ENCODE peak calls at places on chromosomes 16 and 17, in nine cellular contexts. A, S, R, K, N, D, G, L and H are unnamed samples.

GRCh38 chr17:18933102-18934058 is 18.6 kb upstream of the SLC5A10 start:
- DNase-seq in K (no peak), R (no peak), N (no peak), A (no peak), D (no peak), L (no peak), G (no peak), S (no peak), H (no peak)

GRCh38 chr16:80837421-80838263 is 33.2 kb upstream of the CDYL2 start:
- DNase-seq in K (no peak), D (no peak), N (no peak), A (no peak), L (no peak), G (peak), R (no peak), S (no peak), H (no peak)

GRCh38 chr16:483351-484075 is 44.0 kb upstream of the CAPN15 start:
- DNase-seq in A (no peak), G (no peak), S (no peak), R (no peak), D (peak), L (no peak), N (no peak), K (peak), H (no peak)

GRCh38 chr16:35751191-35751941 is 2292.0 kb downstream of the TP53TG3F start:
- DNase-seq in L (peak), D (no peak), G (no peak), R (no peak), N (no peak), K (no peak), A (no peak), S (no peak), H (no peak)

GRCh38 chr17:66547170-66547865 is 244.9 kb downstream of the PRKCA start:
- DNase-seq in N (no peak), A (no peak), G (peak), D (no peak), K (no peak), L (no peak), R (no peak), S (peak), H (no peak)

GRCh38 chr17:47257651-47258339 is 4.2 kb downstream of the ITGB3 start:
- DNase-seq in A (peak), S (peak), N (peak), R (no peak), K (no peak), D (peak), L (no peak), G (peak), H (no peak)

GRCh38 chr17:1005361-1005946 is 8.5 kb downstream of the TIMM22 start:
- DNase-seq in D (peak), L (no peak), G (no peak), A (no peak), N (peak), S (peak), R (peak), K (no peak), H (peak)

GRCh38 chr17:49890077-49890821 is 42.4 kb upstream of the TAC4 start:
- DNase-seq in S (no peak), R (no peak), G (no peak), A (no peak), K (peak), D (no peak), N (no peak), L (no peak), H (no peak)

GRCh38 chr17:40425741-40426140 is 8.0 kb upstream of the TOP2A start:
- DNase-seq in G (no peak), D (no peak), S (no peak), K (no peak), L (no peak), N (no peak), R (no peak), A (no peak), H (no peak)

GRCh38 chr17:75920045-75920560 is 15.4 kb upstream of the MRPL38 start:
- DNase-seq in G (no peak), L (no peak), K (no peak), R (no peak), N (no peak), D (no peak), S (no peak), A (no peak), H (no peak)

GRCh38 chr16:53809088-53809951 is 105.4 kb downstream of the FTO start:
- DNase-seq in S (peak), K (no peak), N (no peak), R (peak), A (peak), L (no peak), G (peak), D (peak), H (no peak)

GRCh38 chr16:86498155-86498651 is 12.1 kb upstream of the FOXF1 start:
- DNase-seq in S (no peak), R (no peak), G (no peak), K (no peak), N (no peak), D (no peak), A (no peak), L (no peak), H (no peak)

GRCh38 chr16:86497551-86498021 is 12.7 kb upstream of the FOXF1 start:
- DNase-seq in G (no peak), S (no peak), R (no peak), L (no peak), N (no peak), K (peak), A (no peak), D (no peak), H (no peak)

GRCh38 chr16:86496929-86497381 is 13.4 kb upstream of the FOXF1 start:
- DNase-seq in A (no peak), L (no peak), N (no peak), S (no peak), G (no peak), R (no peak), K (peak), D (no peak), H (no peak)

GRCh38 chr16:86499889-86500707 is 10.2 kb upstream of the FOXF1 start:
- DNase-seq in N (no peak), L (no peak), A (no peak), K (peak), R (no peak), D (no peak), G (no peak), S (no peak), H (no peak)

DNA sequence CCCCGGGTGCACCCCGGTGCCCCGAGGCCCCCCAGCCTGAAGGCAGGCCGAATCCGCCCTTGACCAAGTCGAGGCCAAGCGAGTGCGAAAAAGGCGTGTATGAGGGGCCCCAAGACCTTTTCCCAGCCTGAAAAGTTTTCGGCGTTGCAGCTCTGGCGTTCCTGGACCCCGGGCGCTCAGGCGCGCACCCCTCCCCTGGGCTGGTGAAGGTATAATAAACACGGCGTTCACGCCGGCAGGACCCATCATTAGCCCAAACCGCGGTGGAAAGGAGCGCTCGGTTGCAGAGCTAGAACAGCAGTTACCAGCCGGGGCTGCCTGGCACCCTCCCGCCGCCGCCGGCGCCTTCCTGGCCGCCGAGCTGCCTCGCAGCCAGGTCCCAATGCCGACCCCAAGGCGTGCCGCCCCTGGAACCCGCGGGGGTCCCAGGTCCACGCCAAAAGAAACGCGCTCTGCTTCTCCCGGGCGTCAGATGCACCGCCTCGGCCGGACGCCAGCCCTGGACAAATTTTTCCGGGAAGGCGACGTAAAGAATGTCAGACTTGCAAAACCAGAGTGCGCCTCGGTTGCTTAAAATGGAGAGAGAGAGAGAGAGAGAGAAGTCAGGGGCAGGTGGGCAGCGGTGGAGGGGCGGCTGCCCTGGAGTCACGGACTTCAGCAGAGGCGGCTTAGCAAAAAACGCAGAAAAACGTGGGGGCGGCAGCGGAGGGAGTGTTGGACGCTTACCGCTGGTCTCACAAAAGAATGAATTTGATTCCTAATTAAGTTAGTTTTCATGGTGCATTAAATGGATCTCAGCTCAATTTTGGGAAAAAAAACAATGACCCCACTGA is 11.4 kb upstream of the FOXF1 start:
- DNase-seq in K (no peak), L (no peak), A (no peak), D (no peak), R (no peak), N (no peak), G (no peak), S (no peak), H (no peak)
- TF ChIP-seq EZH2 in K (peak), L (peak), A (peak), D (no peak), R (peak), N (peak), G (no peak), S (peak), H (no peak)

GRCh38 chr16:1950047-1950446 is 4.4 kb downstream of the RPL3L start:
- DNase-seq in N (no peak), K (no peak), D (no peak), L (peak), S (peak), A (peak), R (no peak), G (no peak), H (peak)

GRCh38 chr16:1953734-1954133 is 755 bp downstream of the RPL3L start:
- DNase-seq in A (no peak), N (no peak), G (no peak), D (no peak), S (no peak), K (no peak), R (no peak), L (no peak), H (no peak)

GRCh38 chr16:1947369-1947670 is 4.3 kb upstream of the MSRB1 start:
- DNase-seq in K (no peak), G (no peak), S (no peak), R (no peak), N (no peak), D (no peak), L (no peak), A (no peak), H (no peak)

GRCh38 chr16:1949507-1949906 is 5.0 kb downstream of the RPL3L start:
- DNase-seq in K (no peak), S (no peak), N (no peak), G (no peak), L (peak), R (no peak), D (no peak), A (no peak), H (no peak)

DNA sequence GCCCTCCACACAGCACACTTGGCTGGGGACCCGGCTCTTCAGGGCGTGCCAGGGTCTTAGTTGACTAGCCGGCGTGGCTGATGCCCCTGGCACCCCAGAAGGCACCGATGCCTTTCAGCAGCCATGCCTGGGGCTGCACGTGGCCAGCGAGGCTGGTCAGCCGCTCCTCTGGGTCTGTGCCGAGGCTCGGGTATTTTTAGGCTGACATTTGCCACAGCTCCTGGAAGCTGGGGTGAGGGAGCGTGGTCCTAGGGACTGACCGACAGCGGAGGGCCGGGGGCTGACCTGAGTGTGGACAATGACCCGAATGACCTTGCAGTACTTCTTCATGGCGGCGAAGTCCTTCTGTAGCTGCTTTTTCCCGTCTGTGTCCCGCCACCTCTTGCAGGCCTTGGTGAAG is 3.9 kb downstream of the RPL3L start:
- DNase-seq in K (no peak), L (no peak), S (no peak), R (no peak), D (no peak), G (no peak), N (no peak), A (no peak), H (no peak)
- TF ChIP-seq EZH2 in K (no peak), L (no peak), S (no peak), R (no peak), D (no peak), G (no peak), N (no peak), A (no peak), H (no peak)

DNA sequence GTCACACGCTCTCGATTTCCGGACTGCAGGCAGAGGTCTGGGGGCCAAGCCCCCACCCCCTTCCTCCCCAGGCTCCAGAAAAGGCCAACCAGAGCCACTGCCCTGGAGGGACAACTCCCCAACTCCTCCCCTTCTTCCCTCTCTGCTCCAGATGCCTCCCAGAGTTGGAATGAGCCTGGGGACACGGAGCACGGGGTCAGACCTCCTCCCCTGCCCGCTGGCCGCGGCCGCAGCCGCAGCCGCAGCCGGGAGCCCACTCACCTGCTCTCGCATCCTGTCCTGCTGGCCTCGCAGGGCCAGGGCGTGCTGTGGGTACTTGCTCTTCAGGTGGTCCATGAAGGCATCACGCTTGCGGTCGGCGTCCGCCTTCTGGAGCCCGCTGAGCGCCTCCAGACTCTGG is 27.5 kb downstream of the SRCIN1 start:
- DNase-seq in K (peak), A (no peak), S (no peak), R (no peak), D (no peak), N (no peak), G (no peak), L (no peak), H (no peak)
- TF ChIP-seq EZH2 in K (peak), A (no peak), S (no peak), R (no peak), D (peak), N (peak), G (no peak), L (peak), H (no peak)

DNA sequence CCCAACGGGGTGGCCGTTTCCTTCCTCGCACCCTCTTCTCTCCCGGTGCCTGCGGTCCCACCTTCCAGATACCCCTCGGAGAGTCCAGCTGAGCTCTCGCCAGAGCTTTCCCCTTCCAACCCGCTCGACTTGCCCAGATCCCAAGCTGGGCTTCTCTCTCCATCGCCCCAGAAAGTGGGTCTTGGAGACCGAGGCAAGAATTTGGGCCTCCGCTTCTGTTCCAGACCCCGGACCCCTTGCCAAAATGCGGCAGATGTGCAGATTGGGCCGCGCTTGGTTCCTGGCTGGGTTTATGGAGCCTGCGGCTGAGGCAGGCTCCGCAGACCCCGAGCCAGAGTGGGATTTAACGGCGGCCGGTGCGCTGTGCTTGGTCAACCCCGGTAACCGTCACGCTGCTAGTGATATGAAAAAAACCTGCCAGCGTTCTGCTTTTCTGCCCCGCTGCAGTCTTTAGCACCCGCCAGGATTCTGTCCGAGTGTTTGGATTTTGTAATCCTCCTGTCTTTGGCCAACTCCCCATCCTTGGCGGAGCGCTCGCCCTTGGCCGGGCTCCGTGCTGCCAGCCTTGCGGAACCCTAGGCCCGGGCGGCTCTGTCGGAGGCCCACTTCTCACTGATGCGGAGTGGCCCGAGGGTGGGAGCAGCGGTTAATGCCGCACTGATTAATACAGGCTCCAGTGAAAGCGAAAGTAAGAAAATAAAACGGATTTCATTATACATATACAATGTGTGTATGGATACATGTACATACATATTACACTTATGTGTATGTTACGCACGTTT is 754 bp upstream of the SLFN11 start:
- DNase-seq in D (peak), S (peak), N (no peak), L (no peak), G (peak), A (peak), R (peak), K (peak), H (no peak)
- TF ChIP-seq EZH2 in D (no peak), S (no peak), N (no peak), L (no peak), G (no peak), A (peak), R (no peak), K (peak), H (peak)

GRCh38 chr17:43758497-43759174 is at the start of gene SOST:
- DNase-seq in A (peak), S (no peak), R (no peak), N (no peak), G (no peak), K (no peak), L (no peak), D (no peak), H (no peak)
- TF ChIP-seq EZH2 in A (no peak), S (no peak), R (no peak), N (no peak), G (no peak), K (no peak), L (no peak), D (no peak), H (no peak)

GRCh38 chr17:71375948-71376347 is 744.9 kb upstream of the SOX9 start:
- DNase-seq in S (no peak), K (no peak), N (no peak), A (no peak), D (no peak), L (no peak), G (no peak), R (no peak), H (no peak)
- TF ChIP-seq EZH2 in S (no peak), K (no peak), N (no peak), A (no peak), D (no peak), L (no peak), G (no peak), R (no peak), H (no peak)

DNA sequence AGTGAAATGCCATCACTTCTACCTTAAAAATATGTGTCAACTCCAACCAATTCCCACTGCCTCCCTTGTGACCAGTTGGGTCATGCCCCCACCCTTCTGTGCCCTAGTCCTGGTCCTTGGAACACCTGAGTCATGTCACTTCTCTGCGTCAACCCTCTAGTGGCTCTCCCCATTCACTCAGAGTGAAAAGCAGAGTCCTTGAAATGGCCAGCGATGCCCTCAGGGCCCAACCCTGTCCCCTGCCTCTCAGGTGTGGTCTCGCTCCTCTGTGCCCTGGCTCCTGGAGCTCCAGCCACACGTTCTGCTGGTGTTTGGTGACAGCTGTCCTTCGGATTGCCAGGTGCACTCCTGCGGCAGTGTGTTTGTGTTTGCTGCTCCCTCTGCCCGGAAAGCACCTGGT is 89.2 kb downstream of the SPECC1 start:
- DNase-seq in N (no peak), L (no peak), R (no peak), A (no peak), K (no peak), S (no peak), D (no peak), G (no peak), H (no peak)
- TF ChIP-seq EZH2 in N (no peak), L (no peak), R (no peak), A (no peak), K (no peak), S (no peak), D (no peak), G (no peak), H (no peak)

DNA sequence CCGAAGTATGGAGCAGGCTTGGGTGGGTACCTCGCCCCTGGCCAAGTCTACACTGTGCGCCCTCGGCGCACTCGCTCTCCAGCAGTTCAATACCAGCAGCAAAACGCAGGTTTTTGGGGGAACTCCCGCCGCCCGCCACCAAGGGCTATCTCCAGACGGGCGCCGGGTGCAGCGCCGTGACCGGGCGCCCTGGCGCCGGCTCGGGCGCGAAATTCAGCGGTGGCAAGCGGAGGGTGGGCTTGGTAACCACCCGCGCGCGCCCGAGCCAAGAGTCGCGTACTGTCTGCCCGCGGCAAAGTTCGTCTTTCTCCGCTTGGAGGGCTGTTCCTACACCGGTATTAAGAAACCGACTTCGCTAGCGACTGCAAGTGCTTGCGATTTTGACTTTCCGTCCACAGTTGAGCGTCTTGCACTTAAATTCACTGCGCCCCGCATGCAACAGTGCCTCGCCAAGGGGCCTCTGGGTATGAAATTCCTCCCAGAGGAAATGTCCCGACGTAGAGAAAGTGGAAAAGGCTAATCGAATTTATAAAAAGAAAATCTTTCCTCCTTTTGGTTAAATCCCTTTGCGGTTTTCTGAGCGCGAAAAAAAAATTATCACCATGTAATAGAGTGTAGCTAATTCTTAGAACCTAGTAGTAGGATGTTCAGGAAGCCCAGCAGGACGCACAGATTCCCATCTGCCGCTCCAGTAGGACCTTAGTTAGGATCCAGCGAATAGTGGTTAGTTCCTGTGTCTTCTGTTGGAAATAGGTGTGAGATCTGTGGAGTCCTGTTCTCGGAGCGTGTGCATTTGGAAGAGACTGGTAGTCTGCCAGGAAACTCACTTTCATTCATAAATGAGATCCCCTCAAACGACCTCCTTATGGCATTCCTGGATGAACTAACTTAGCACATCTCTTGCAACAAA is 5.1 kb upstream of the SALL1 start:
- DNase-seq in A (no peak), S (peak), R (peak), K (peak), N (no peak), L (no peak), G (no peak), D (peak), H (no peak)
- TF ChIP-seq EZH2 in A (no peak), S (no peak), R (no peak), K (peak), N (peak), L (peak), G (no peak), D (peak), H (no peak)